ENCODE peak calls at places on chromosomes 5 and 9, in nine cellular contexts. T is activated naive CD8-positive, alpha-beta T cell treated with anti-CD3 and anti-CD28 coated beads, Interleukin-2, amount 50 U/mL, for 24 hours; D is activated CD8-positive, alpha-beta T cell treated with anti-CD3 and anti-CD28 coated beads for 36 hours; R is dorsolateral prefrontal cortex; K is fibroblast of villous mesenchyme; N is HEK293T; L is activated CD8-positive, alpha-beta memory T cell treated with anti-CD3 and anti-CD28 coated beads for 48 hours; W is ovary; A is AG09309. G is an unnamed sample.

GRCh38 chr9:97518909-97519307 is 17.4 kb downstream of the TMOD1 start:
- DNase-seq in K (peak; percentile 90), R (no peak), T (no peak), D (no peak), W (peak; percentile 61), A (peak; percentile 73), N (peak; percentile 58), L (no peak), G (peak; percentile 46)

GRCh38 chr5:59348189-59348588 is 545.3 kb downstream of the PDE4D start:
- DNase-seq in A (no peak), W (no peak), K (no peak), N (no peak), R (no peak), D (no peak), L (no peak), T (no peak), G (no peak)

GRCh38 chr5:32713396-32714381 is 2.6 kb downstream of the NPR3 start:
- DNase-seq in D (peak; percentile 2), A (no peak), W (peak; percentile 40), L (no peak), N (no peak), T (no peak), R (no peak), K (no peak), G (no peak)

GRCh38 chr9:116355153-116355827 is 201.7 kb downstream of the PAPPA start:
- DNase-seq in N (no peak), K (peak; percentile 43), T (no peak), R (no peak), D (no peak), A (no peak), W (peak; percentile 59), L (no peak), G (no peak)

GRCh38 chr9:127119319-127119709 is 3.1 kb downstream of the ANGPTL2 start:
- DNase-seq in R (no peak), W (no peak), D (no peak), N (no peak), L (no peak), K (no peak), T (no peak), A (no peak), G (no peak)

GRCh38 chr5:15598294-15598902 is 98.4 kb downstream of the FBXL7 start:
- DNase-seq in W (no peak), L (no peak), R (no peak), A (no peak), N (peak; percentile 8), K (no peak), T (peak; percentile 2), D (peak; percentile 10), G (no peak)

GRCh38 chr5:129906177-129906887 is 2.1 kb downstream of the CHSY3 start:
- DNase-seq in N (peak; percentile 6), A (no peak), D (peak; percentile 2), T (no peak), W (no peak), L (no peak), K (peak; percentile 51), R (peak; percentile 41), G (no peak)

GRCh38 chr5:73189816-73190451 is 16.9 kb downstream of the TMEM174 start:
- DNase-seq in A (peak; percentile 41), D (peak; percentile 11), L (no peak), T (no peak), W (peak; percentile 49), K (peak; percentile 70), N (no peak), R (no peak), G (peak; percentile 38)

GRCh38 chr5:91016954-91017690 is 366.0 kb downstream of the ARRDC3 start:
- DNase-seq in N (no peak), D (no peak), T (no peak), K (peak; percentile 81), L (no peak), W (no peak), R (no peak), A (no peak), G (peak; percentile 6)

GRCh38 chr9:89770779-89771178 is 166.0 kb downstream of the GADD45G start:
- DNase-seq in T (no peak), W (no peak), D (no peak), A (no peak), N (no peak), L (no peak), R (no peak), K (no peak), G (no peak)

GRCh38 chr9:76912631-76913275 is 6.8 kb upstream of the PRUNE2 start:
- DNase-seq in K (peak; percentile 29), L (no peak), N (no peak), D (peak; percentile 18), W (no peak), R (no peak), A (no peak), T (no peak), G (no peak)

G was measured in AG04450.